ENCODE peak calls at places on chromosomes 7 and 10, in nine cellular contexts. B is suprapubic skin; R is left ventricle myocardium inferior; Y is AG04450; L is H9; G is CD4-positive, alpha-beta T cell; E is sigmoid colon; O is upper lobe of right lung; Z is thoracic aorta. F is an unnamed sample. For H3K27me3, the result is how much of the 10 kb centered on the place peaks cover.

GRCh38 chr10:52387744-52388143 is 73.7 kb downstream of the DKK1 start:
- DNase-seq in Z (no peak), Y (no peak), L (no peak), G (no peak), O (no peak), E (no peak), R (no peak), B (no peak), F (no peak)

GRCh38 chr7:76424413-76425111 is at the start of gene ZP3:
- DNase-seq in E (no peak), G (no peak), B (no peak), Z (no peak), O (no peak), Y (no peak), L (no peak), R (no peak), F (no peak)

GRCh38 chr10:48465860-48466521 is 138.9 kb downstream of the ARHGAP22 start:
- DNase-seq in O (peak), L (peak), Y (no peak), R (no peak), E (no peak), Z (no peak), B (peak), G (no peak), F (no peak)

GRCh38 chr7:26950854-26951253 is 86.5 kb upstream of the SKAP2 start:
- DNase-seq in Y (no peak), Z (no peak), B (no peak), O (no peak), R (no peak), L (no peak), G (no peak), E (no peak), F (no peak)

GRCh38 chr7:73668103-73668937 is 689 bp downstream of the VPS37D start:
- DNase-seq in Z (no peak), L (no peak), B (no peak), R (no peak), E (no peak), O (no peak), Y (no peak), G (no peak), F (peak)

GRCh38 chr10:7409045-7409731 is 1.6 kb downstream of the SFMBT2 start:
- DNase-seq in G (peak), L (peak), Y (no peak), O (no peak), R (peak), E (no peak), Z (no peak), B (peak), F (peak)

GRCh38 chr7:10888861-10889260 is 84.8 kb upstream of the PHF14 start:
- DNase-seq in Y (no peak), G (no peak), L (no peak), O (no peak), Z (no peak), R (no peak), E (no peak), B (no peak), F (no peak)

GRCh38 chr10:3045471-3046209 is 21.7 kb upstream of the PFKP start:
- DNase-seq in B (no peak), E (peak), G (no peak), L (peak), R (peak), O (peak), Y (no peak), Z (no peak), F (peak)

GRCh38 chr7:96495751-96496216 is 173.9 kb upstream of the SLC25A13 start:
- DNase-seq in G (no peak), B (no peak), Y (no peak), E (no peak), Z (no peak), R (no peak), L (no peak), O (no peak), F (no peak)

GRCh38 chr10:113052076-113052830 is 102.2 kb downstream of the TCF7L2 start:
- DNase-seq in O (no peak), B (no peak), E (peak), G (no peak), Z (no peak), R (no peak), Y (no peak), L (no peak), F (no peak)

GRCh38 chr10:12766222-12766621 is 235.3 kb downstream of the CCDC3 start:
- DNase-seq in O (no peak), Y (no peak), E (no peak), L (peak), G (no peak), R (no peak), B (no peak), Z (no peak), F (no peak)

GRCh38 chr10:12769326-12770044 is 232.0 kb downstream of the CCDC3 start:
- DNase-seq in O (no peak), L (no peak), B (no peak), Y (no peak), G (no peak), R (no peak), Z (no peak), E (no peak), F (no peak)

GRCh38 chr10:12771956-12772355 is 229.6 kb downstream of the CCDC3 start:
- DNase-seq in R (no peak), G (no peak), B (no peak), Y (no peak), Z (no peak), L (no peak), E (no peak), O (no peak), F (no peak)

GRCh38 chr10:12772797-12773587 is 228.5 kb downstream of the CCDC3 start:
- DNase-seq in O (no peak), Z (no peak), R (no peak), B (no peak), L (no peak), G (no peak), Y (no peak), E (no peak), F (no peak)

DNA sequence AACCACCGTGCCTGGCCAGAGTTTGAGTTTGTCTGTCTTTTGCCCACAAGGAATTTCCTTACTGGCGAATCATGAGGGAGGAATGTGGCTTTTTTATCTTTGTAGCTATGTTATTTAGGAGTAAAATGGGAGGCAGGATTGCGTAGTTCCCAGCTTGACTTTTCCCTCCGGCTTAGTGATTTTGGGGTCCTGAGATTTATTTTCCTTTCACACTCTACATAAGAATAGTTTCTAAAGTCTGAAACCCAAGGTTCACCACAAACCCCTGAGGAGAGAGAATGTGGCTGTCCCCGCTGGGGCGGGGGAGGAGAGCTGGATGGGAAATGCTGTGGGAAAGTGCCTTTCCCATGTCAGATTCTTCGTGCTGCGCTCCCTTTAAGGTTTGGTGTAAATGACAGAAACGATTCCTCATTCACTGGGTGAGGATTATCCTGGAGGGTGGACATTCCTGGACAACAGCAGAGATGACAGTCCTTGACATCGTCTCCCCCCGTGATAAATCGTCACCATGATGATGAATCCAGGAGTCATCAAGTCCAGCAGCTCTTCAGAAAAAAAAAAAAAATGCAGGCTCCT is 233.3 kb downstream of the CCDC3 start:
- DNase-seq in Z (no peak), L (no peak), R (no peak), Y (no peak), E (no peak), O (no peak), G (no peak), B (no peak), F (peak)
- H3K27ac ChIP-seq in Z (no peak), L (no peak), R (no peak), Y (no peak), E (no peak), O (no peak), G (no peak), B (no peak), F (no peak)

DNA sequence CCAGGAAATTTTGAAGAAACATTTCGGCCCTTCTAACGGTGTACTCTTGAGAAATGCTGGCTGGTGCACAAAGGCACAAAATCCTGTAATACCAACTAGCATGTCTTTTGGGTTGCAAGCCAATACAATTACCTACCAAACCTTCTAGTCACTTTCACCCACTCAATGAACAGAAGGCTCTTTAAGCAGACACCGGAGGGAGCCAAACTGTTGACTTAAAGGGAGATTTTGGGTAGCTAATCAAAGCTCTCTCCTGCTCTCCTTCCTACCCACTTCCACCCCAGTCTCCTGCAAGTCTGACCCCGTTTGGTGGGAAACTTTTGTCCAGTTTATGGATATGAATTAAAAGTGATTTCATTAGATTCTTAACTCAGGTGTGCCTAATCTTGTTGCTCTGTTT is 24.0 kb downstream of the GRM3 start:
- DNase-seq in B (no peak), O (no peak), Y (no peak), E (no peak), Z (no peak), R (no peak), L (peak), G (no peak), F (peak)
- H3K27me3 ChIP-seq in B (under half), O (under half), Y (under half), E (under half), Z (under half), R (under half), L (under half), G (under half), F (under half)

GRCh38 chr7:30841801-30842541 is 69.7 kb upstream of the AQP1 start:
- DNase-seq in Z (no peak), O (no peak), G (no peak), Y (no peak), L (no peak), B (peak), E (no peak), R (no peak), F (no peak)
- H3K27ac ChIP-seq in Z (peak), O (peak), G (no peak), Y (no peak), L (no peak), B (no peak), E (peak), R (no peak), F (no peak)

GRCh38 chr10:100738055-100738827 is 7.1 kb upstream of the PAX2 start:
- DNase-seq in Y (no peak), Z (no peak), B (no peak), R (no peak), O (peak), G (no peak), E (no peak), L (no peak), F (no peak)
- H3K27me3 ChIP-seq in Y (half or more), Z (half or more), B (half or more), R (half or more), O (half or more), G (half or more), E (half or more), L (half or more), F (half or more)

GRCh38 chr7:45199506-45199905 is 41.9 kb downstream of the RAMP3 start:
- DNase-seq in L (no peak), B (peak), G (no peak), Y (no peak), E (no peak), R (no peak), Z (no peak), O (peak), F (no peak)

GRCh38 chr7:45203947-45204445 is 46.4 kb downstream of the RAMP3 start:
- DNase-seq in E (no peak), Y (peak), R (no peak), L (no peak), B (peak), G (no peak), O (peak), Z (no peak), F (no peak)

GRCh38 chr7:45202618-45203017 is 45.0 kb downstream of the RAMP3 start:
- DNase-seq in Y (no peak), L (no peak), Z (no peak), G (no peak), E (no peak), B (peak), R (no peak), O (no peak), F (no peak)

GRCh38 chr7:45198986-45199385 is 41.4 kb downstream of the RAMP3 start:
- DNase-seq in B (peak), Z (no peak), E (no peak), G (no peak), Y (no peak), R (no peak), O (peak), L (no peak), F (no peak)

GRCh38 chr7:45203459-45203858 is 45.9 kb downstream of the RAMP3 start:
- DNase-seq in G (no peak), Z (no peak), E (no peak), Y (no peak), O (peak), L (no peak), R (no peak), B (peak), F (no peak)
- H3K27ac ChIP-seq in G (no peak), Z (no peak), E (peak), Y (no peak), O (no peak), L (no peak), R (peak), B (no peak), F (no peak)

DNA sequence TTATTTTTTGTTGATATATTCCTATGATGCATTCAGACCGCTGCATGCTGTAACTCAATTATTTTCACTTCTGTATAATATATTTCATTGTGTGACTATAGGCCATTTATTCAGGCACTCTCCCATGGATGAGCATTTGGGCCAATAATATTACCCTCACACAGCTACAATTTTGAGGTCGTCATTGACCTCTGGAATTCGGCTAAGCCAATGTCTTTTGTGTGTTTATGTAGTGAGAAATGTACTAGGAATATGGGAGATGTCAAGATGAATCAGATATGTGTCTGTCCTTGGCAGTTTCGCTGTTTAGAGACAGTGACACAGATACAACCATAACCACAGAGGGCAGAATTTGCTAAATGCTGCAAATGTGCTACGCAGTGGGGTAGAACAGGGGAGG is 474.2 kb downstream of the ADRA2A start:
- DNase-seq in O (no peak), E (no peak), B (no peak), Y (no peak), L (no peak), R (no peak), G (no peak), Z (no peak), F (no peak)
- H3K27me3 ChIP-seq in O (under half), E (under half), B (under half), Y (under half), L (under half), R (under half), G (under half), Z (under half), F (under half)

DNA sequence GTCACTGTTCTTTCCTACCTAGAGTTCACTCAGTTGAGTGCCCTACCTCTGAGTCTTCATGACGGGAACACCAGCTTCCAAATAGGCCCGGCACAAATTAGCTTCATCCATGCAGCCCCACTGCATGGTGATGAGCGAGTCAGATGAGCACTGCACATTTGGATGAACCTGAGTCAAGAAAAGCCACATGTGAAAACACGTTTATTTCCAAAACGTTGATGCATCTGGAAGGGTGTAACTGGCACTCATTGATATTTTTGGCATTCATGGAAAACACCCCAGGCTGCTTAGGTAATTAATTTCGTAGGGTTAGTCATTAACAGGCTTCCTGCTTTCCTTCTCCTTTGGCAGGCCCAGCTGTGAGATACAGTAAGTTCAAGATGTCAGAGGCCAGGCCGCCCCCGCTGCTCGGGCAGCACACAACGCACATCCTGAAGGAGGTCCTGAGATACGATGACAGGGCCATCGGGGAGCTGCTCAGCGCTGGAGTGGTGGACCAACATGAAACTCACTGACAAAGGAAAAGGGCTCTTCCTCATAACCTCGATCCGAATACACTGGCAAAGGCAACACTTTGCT is 725.2 kb downstream of the SUGCT start:
- DNase-seq in R (no peak), B (no peak), G (no peak), Y (no peak), L (no peak), E (no peak), O (no peak), Z (no peak), F (no peak)
- H3K27ac ChIP-seq in R (no peak), B (no peak), G (no peak), Y (no peak), L (no peak), E (no peak), O (no peak), Z (no peak), F (no peak)